ENCODE peak calls at places on chromosomes 16 and 17, in six cellular contexts. One of them, this sample, is unnamed. For H3K27me3, the result is how much of the 10 kb centered on the place peaks cover.

GRCh38 chr17:2158011-2158410 is 103.1 kb downstream of the HIC1 start:
- DNase-seq in CD4-positive, CD25-positive, alpha-beta regulatory T cell: no peak
- DNase-seq in K562: no peak
- DNase-seq in thoracic aorta: no peak
- DNase-seq in CD8-positive, alpha-beta memory T cell: no peak
- DNase-seq in SJSA1: no peak
- DNase-seq in this sample: no peak

GRCh38 chr17:81329279-81329926 is 34.3 kb upstream of the SLC38A10 start:
- DNase-seq in K562: peak
- DNase-seq in thoracic aorta: no peak
- DNase-seq in SJSA1: peak
- DNase-seq in CD4-positive, CD25-positive, alpha-beta regulatory T cell: no peak
- DNase-seq in CD8-positive, alpha-beta memory T cell: no peak
- DNase-seq in this sample: peak

GRCh38 chr16:28538733-28539596 is at the start of gene NUPR1:
- DNase-seq in CD8-positive, alpha-beta memory T cell: no peak
- DNase-seq in CD4-positive, CD25-positive, alpha-beta regulatory T cell: no peak
- DNase-seq in K562: no peak
- DNase-seq in SJSA1: no peak
- DNase-seq in thoracic aorta: peak
- DNase-seq in this sample: peak

GRCh38 chr16:23679274-23679985 is 741 bp downstream of the PLK1 start:
- DNase-seq in SJSA1: peak
- DNase-seq in CD4-positive, CD25-positive, alpha-beta regulatory T cell: no peak
- DNase-seq in thoracic aorta: no peak
- DNase-seq in K562: peak
- DNase-seq in CD8-positive, alpha-beta memory T cell: no peak
- DNase-seq in this sample: peak

GRCh38 chr17:79841369-79842135 is 2.3 kb upstream of the CBX4 start:
- DNase-seq in SJSA1: no peak
- DNase-seq in thoracic aorta: no peak
- DNase-seq in CD8-positive, alpha-beta memory T cell: no peak
- DNase-seq in K562: no peak
- DNase-seq in CD4-positive, CD25-positive, alpha-beta regulatory T cell: no peak
- DNase-seq in this sample: no peak

GRCh38 chr16:12160815-12161550 is 184.4 kb downstream of the SNX29 start:
- DNase-seq in CD4-positive, CD25-positive, alpha-beta regulatory T cell: no peak
- DNase-seq in SJSA1: no peak
- DNase-seq in thoracic aorta: no peak
- DNase-seq in K562: no peak
- DNase-seq in CD8-positive, alpha-beta memory T cell: no peak
- DNase-seq in this sample: no peak

GRCh38 chr16:3478242-3478925 is 16.9 kb downstream of the C16orf90 start:
- DNase-seq in CD8-positive, alpha-beta memory T cell: no peak
- DNase-seq in thoracic aorta: no peak
- DNase-seq in CD4-positive, CD25-positive, alpha-beta regulatory T cell: no peak
- DNase-seq in SJSA1: no peak
- DNase-seq in K562: no peak
- DNase-seq in this sample: no peak

GRCh38 chr17:57563968-57564367 is 181.1 kb downstream of the CCDC182 start:
- DNase-seq in SJSA1: no peak
- DNase-seq in CD4-positive, CD25-positive, alpha-beta regulatory T cell: no peak
- DNase-seq in K562: no peak
- DNase-seq in CD8-positive, alpha-beta memory T cell: no peak
- DNase-seq in thoracic aorta: no peak
- DNase-seq in this sample: no peak

GRCh38 chr17:6711081-6711674 is 2.0 kb downstream of the SLC13A5 start:
- DNase-seq in thoracic aorta: no peak
- DNase-seq in CD4-positive, CD25-positive, alpha-beta regulatory T cell: no peak
- DNase-seq in SJSA1: no peak
- DNase-seq in CD8-positive, alpha-beta memory T cell: no peak
- DNase-seq in K562: no peak
- DNase-seq in this sample: no peak

GRCh38 chr17:47106130-47106529 is 83.0 kb downstream of the CDC27 start:
- DNase-seq in CD4-positive, CD25-positive, alpha-beta regulatory T cell: no peak
- DNase-seq in thoracic aorta: no peak
- DNase-seq in K562: no peak
- DNase-seq in SJSA1: no peak
- DNase-seq in CD8-positive, alpha-beta memory T cell: no peak
- DNase-seq in this sample: no peak

GRCh38 chr16:30977502-30977901 is 7.5 kb upstream of the HSD3B7 start:
- DNase-seq in thoracic aorta: no peak
- DNase-seq in K562: peak
- DNase-seq in CD4-positive, CD25-positive, alpha-beta regulatory T cell: no peak
- DNase-seq in CD8-positive, alpha-beta memory T cell: no peak
- DNase-seq in SJSA1: peak
- DNase-seq in this sample: no peak

GRCh38 chr17:43212641-43213490 is 1.2 kb downstream of the TMEM106A start:
- DNase-seq in CD8-positive, alpha-beta memory T cell: no peak
- DNase-seq in CD4-positive, CD25-positive, alpha-beta regulatory T cell: no peak
- DNase-seq in SJSA1: no peak
- DNase-seq in thoracic aorta: no peak
- DNase-seq in K562: no peak
- DNase-seq in this sample: no peak

GRCh38 chr16:64172191-64172590 is 949.7 kb downstream of the CDH11 start:
- DNase-seq in SJSA1: no peak
- DNase-seq in CD4-positive, CD25-positive, alpha-beta regulatory T cell: no peak
- DNase-seq in CD8-positive, alpha-beta memory T cell: no peak
- DNase-seq in K562: no peak
- DNase-seq in thoracic aorta: no peak
- DNase-seq in this sample: no peak

GRCh38 chr17:57586099-57586702 is 158.9 kb downstream of the CCDC182 start:
- DNase-seq in thoracic aorta: no peak
- DNase-seq in SJSA1: no peak
- DNase-seq in K562: no peak
- DNase-seq in CD4-positive, CD25-positive, alpha-beta regulatory T cell: no peak
- DNase-seq in CD8-positive, alpha-beta memory T cell: no peak
- DNase-seq in this sample: no peak

GRCh38 chr17:78862073-78863023 is 21.7 kb upstream of the USP36 start:
- DNase-seq in SJSA1: peak
- DNase-seq in CD8-positive, alpha-beta memory T cell: no peak
- DNase-seq in thoracic aorta: peak
- DNase-seq in CD4-positive, CD25-positive, alpha-beta regulatory T cell: no peak
- DNase-seq in K562: peak
- DNase-seq in this sample: peak

GRCh38 chr17:19013806-19014627 is 9.5 kb upstream of the FAM83G start:
- DNase-seq in SJSA1: no peak
- DNase-seq in K562: no peak
- DNase-seq in thoracic aorta: no peak
- DNase-seq in CD8-positive, alpha-beta memory T cell: no peak
- DNase-seq in CD4-positive, CD25-positive, alpha-beta regulatory T cell: no peak
- DNase-seq in this sample: peak

GRCh38 chr17:78780852-78781338 is 1.2 kb downstream of the CYTH1 start:
- DNase-seq in K562: no peak
- DNase-seq in SJSA1: no peak
- DNase-seq in CD8-positive, alpha-beta memory T cell: no peak
- DNase-seq in CD4-positive, CD25-positive, alpha-beta regulatory T cell: no peak
- DNase-seq in thoracic aorta: no peak
- DNase-seq in this sample: no peak

GRCh38 chr17:45784583-45785372 is 658 bp downstream of the CRHR1 start:
- DNase-seq in SJSA1: no peak
- DNase-seq in thoracic aorta: no peak
- DNase-seq in CD8-positive, alpha-beta memory T cell: no peak
- DNase-seq in CD4-positive, CD25-positive, alpha-beta regulatory T cell: no peak
- DNase-seq in K562: peak
- DNase-seq in this sample: peak

GRCh38 chr17:58394534-58395223 is 22.7 kb downstream of the RNF43 start:
- DNase-seq in K562: no peak
- DNase-seq in SJSA1: no peak
- DNase-seq in CD8-positive, alpha-beta memory T cell: no peak
- DNase-seq in CD4-positive, CD25-positive, alpha-beta regulatory T cell: no peak
- DNase-seq in thoracic aorta: no peak
- DNase-seq in this sample: no peak

GRCh38 chr16:87602821-87603683 is 744 bp downstream of the JPH3 start:
- DNase-seq in thoracic aorta: no peak
- DNase-seq in K562: no peak
- DNase-seq in SJSA1: no peak
- DNase-seq in CD4-positive, CD25-positive, alpha-beta regulatory T cell: no peak
- DNase-seq in CD8-positive, alpha-beta memory T cell: no peak
- DNase-seq in this sample: peak

GRCh38 chr17:35773674-35774425 is 13.2 kb downstream of the C17orf50 start:
- DNase-seq in CD8-positive, alpha-beta memory T cell: no peak
- DNase-seq in thoracic aorta: no peak
- DNase-seq in CD4-positive, CD25-positive, alpha-beta regulatory T cell: no peak
- DNase-seq in SJSA1: no peak
- DNase-seq in K562: no peak
- DNase-seq in this sample: peak

GRCh38 chr17:83050651-83051422 is 28.6 kb upstream of the METRNL start:
- DNase-seq in K562: no peak
- DNase-seq in CD4-positive, CD25-positive, alpha-beta regulatory T cell: no peak
- DNase-seq in SJSA1: peak
- DNase-seq in CD8-positive, alpha-beta memory T cell: no peak
- DNase-seq in thoracic aorta: no peak
- DNase-seq in this sample: no peak

GRCh38 chr17:73600103-73600871 is 44.0 kb downstream of the SDK2 start:
- DNase-seq in CD4-positive, CD25-positive, alpha-beta regulatory T cell: no peak
- DNase-seq in SJSA1: no peak
- DNase-seq in K562: no peak
- DNase-seq in CD8-positive, alpha-beta memory T cell: no peak
- DNase-seq in thoracic aorta: no peak
- DNase-seq in this sample: no peak

GRCh38 chr17:52537368-52537767 is 378.9 kb upstream of the CA10 start:
- DNase-seq in SJSA1: no peak
- DNase-seq in thoracic aorta: no peak
- DNase-seq in CD8-positive, alpha-beta memory T cell: no peak
- DNase-seq in K562: no peak
- DNase-seq in CD4-positive, CD25-positive, alpha-beta regulatory T cell: no peak
- DNase-seq in this sample: no peak
- H3K27ac ChIP-seq in SJSA1: no peak
- H3K27ac ChIP-seq in thoracic aorta: no peak
- H3K27ac ChIP-seq in CD8-positive, alpha-beta memory T cell: no peak
- H3K27ac ChIP-seq in K562: no peak
- H3K27ac ChIP-seq in CD4-positive, CD25-positive, alpha-beta regulatory T cell: no peak
- H3K27ac ChIP-seq in this sample: no peak

GRCh38 chr16:49789617-49790016 is 66.3 kb downstream of the ZNF423 start:
- DNase-seq in thoracic aorta: no peak
- DNase-seq in K562: no peak
- DNase-seq in SJSA1: no peak
- DNase-seq in CD8-positive, alpha-beta memory T cell: no peak
- DNase-seq in CD4-positive, CD25-positive, alpha-beta regulatory T cell: no peak
- DNase-seq in this sample: no peak

GRCh38 chr16:49785970-49786369 is 69.9 kb downstream of the ZNF423 start:
- DNase-seq in CD4-positive, CD25-positive, alpha-beta regulatory T cell: no peak
- DNase-seq in SJSA1: no peak
- DNase-seq in thoracic aorta: no peak
- DNase-seq in K562: no peak
- DNase-seq in CD8-positive, alpha-beta memory T cell: no peak
- DNase-seq in this sample: no peak

GRCh38 chr16:49788936-49789335 is 67.0 kb downstream of the ZNF423 start:
- DNase-seq in CD8-positive, alpha-beta memory T cell: no peak
- DNase-seq in SJSA1: no peak
- DNase-seq in K562: no peak
- DNase-seq in thoracic aorta: no peak
- DNase-seq in CD4-positive, CD25-positive, alpha-beta regulatory T cell: no peak
- DNase-seq in this sample: no peak

GRCh38 chr16:49786926-49787557 is 68.9 kb downstream of the ZNF423 start:
- DNase-seq in CD8-positive, alpha-beta memory T cell: no peak
- DNase-seq in thoracic aorta: no peak
- DNase-seq in SJSA1: no peak
- DNase-seq in CD4-positive, CD25-positive, alpha-beta regulatory T cell: no peak
- DNase-seq in K562: no peak
- DNase-seq in this sample: no peak

DNA sequence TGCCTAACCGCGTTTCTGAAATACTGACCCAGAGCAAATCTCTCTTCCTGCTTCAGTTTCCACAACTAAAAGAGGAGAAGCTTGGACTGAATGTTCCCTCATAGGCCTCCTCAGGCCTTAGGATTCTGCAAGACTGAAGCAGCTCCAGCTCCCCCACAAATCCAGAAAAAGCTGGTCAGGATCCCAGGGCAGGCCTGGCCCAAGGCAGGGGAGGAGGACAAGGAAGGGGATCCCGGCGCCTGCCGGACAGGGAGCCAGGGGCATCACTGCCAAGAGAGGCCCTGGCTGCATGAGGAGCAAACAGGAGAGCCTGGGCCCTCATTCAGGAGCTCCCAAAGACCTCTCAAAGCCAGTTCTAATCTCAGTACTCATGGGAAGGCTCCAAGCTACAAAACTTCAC is 67.4 kb downstream of the ZNF423 start:
- DNase-seq in CD8-positive, alpha-beta memory T cell: no peak
- DNase-seq in K562: no peak
- DNase-seq in thoracic aorta: no peak
- DNase-seq in SJSA1: no peak
- DNase-seq in CD4-positive, CD25-positive, alpha-beta regulatory T cell: no peak
- DNase-seq in this sample: no peak
- H3K4me3 ChIP-seq in CD8-positive, alpha-beta memory T cell: no peak
- H3K4me3 ChIP-seq in K562: no peak
- H3K4me3 ChIP-seq in thoracic aorta: no peak
- H3K4me3 ChIP-seq in SJSA1: no peak
- H3K4me3 ChIP-seq in CD4-positive, CD25-positive, alpha-beta regulatory T cell: no peak
- H3K4me3 ChIP-seq in this sample: no peak

DNA sequence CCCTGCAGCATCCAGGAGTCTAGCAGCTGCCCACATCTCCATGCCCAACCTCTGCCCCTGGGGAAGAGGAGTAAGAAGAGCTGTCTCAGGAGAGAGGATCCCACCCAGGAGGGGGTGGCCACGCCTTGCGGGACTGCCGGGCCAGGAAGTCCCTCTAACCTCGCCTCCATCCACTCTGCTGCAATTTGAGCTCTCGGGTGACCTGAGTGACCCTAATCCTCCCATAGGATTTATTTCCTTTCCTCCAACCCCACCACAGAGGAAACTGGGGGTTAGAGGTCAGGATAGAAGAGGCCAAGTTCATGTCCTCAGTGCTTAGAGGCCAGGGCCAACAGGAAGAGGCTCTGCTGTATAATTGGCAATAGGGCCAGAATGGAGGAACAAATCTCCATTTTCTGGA is 22.6 kb upstream of the NGFR start:
- DNase-seq in thoracic aorta: no peak
- DNase-seq in CD8-positive, alpha-beta memory T cell: no peak
- DNase-seq in CD4-positive, CD25-positive, alpha-beta regulatory T cell: no peak
- DNase-seq in K562: no peak
- DNase-seq in SJSA1: no peak
- DNase-seq in this sample: no peak
- H3K27me3 ChIP-seq in thoracic aorta: under half
- H3K27me3 ChIP-seq in CD8-positive, alpha-beta memory T cell: under half
- H3K27me3 ChIP-seq in CD4-positive, CD25-positive, alpha-beta regulatory T cell: under half
- H3K27me3 ChIP-seq in K562: under half
- H3K27me3 ChIP-seq in SJSA1: half or more
- H3K27me3 ChIP-seq in this sample: half or more

DNA sequence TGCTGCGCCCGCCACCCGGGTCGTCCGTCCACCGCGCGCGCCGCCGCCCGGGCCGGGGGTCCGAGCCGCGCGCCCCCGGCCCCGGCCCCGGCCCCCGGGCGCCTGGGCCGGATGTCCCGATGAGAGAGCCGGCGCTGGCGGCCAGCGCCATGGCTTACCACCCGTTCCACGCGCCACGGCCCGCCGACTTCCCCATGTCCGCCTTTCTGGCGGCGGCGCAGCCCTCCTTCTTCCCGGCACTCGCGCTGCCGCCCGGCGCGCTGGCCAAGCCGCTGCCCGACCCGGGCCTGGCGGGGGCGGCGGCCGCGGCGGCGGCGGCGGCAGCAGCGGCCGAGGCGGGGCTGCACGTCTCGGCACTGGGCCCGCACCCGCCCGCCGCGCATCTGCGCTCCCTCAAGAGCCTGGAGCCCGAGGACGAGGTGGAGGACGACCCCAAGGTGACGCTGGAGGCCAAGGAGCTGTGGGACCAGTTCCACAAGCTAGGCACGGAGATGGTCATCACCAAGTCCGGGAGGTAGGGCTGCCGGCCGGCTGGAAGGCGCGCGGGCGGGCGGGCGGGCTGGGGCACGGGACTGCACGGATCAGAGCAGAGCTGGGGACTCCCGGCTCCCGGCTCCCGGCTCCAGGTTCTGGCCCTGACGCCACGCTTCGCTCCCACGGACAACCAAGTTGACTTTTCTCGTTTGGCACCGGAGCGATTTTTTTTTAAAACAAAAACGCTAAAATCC is 579 bp downstream of the TBX2 start:
- DNase-seq in SJSA1: no peak
- DNase-seq in K562: no peak
- DNase-seq in CD8-positive, alpha-beta memory T cell: no peak
- DNase-seq in CD4-positive, CD25-positive, alpha-beta regulatory T cell: no peak
- DNase-seq in thoracic aorta: no peak
- DNase-seq in this sample: no peak
- H3K27ac ChIP-seq in SJSA1: no peak
- H3K27ac ChIP-seq in K562: no peak
- H3K27ac ChIP-seq in CD8-positive, alpha-beta memory T cell: no peak
- H3K27ac ChIP-seq in CD4-positive, CD25-positive, alpha-beta regulatory T cell: no peak
- H3K27ac ChIP-seq in thoracic aorta: peak
- H3K27ac ChIP-seq in this sample: peak